ENCODE peak calls at places on chromosomes 7 and 10, in five cellular contexts. D, H, M, C and L are unnamed samples.

GRCh38 chr7:128961030-128961659 is 23.4 kb downstream of the IRF5 start:
- DNase-seq in C (no peak), D (no peak), H (no peak), M (no peak), L (no peak)

GRCh38 chr7:138257459-138258193 is 181.4 kb downstream of the AKR1D1 start:
- DNase-seq in D (no peak), M (no peak), C (peak; percentile 60), H (no peak), L (peak; percentile 99)

GRCh38 chr7:39453743-39454355 is 112.4 kb upstream of the YAE1 start:
- DNase-seq in D (no peak), H (no peak), M (peak; percentile 48), C (peak; percentile 69), L (peak; percentile 75)

GRCh38 chr7:41777894-41778596 is 75.2 kb upstream of the INHBA start:
- DNase-seq in M (no peak), H (no peak), D (no peak), C (peak; percentile 32), L (peak; percentile 25)

GRCh38 chr10:89171996-89172395 is 35.1 kb downstream of the CH25H start:
- DNase-seq in D (no peak), H (no peak), C (peak; percentile 16), M (no peak), L (no peak)

GRCh38 chr10:133384071-133384470 is 5.0 kb downstream of the PAOX start:
- DNase-seq in D (no peak), C (no peak), M (no peak), H (no peak), L (no peak)

GRCh38 chr10:98141484-98142073 is 7.1 kb downstream of the R3HCC1L start:
- DNase-seq in H (no peak), D (no peak), M (no peak), C (no peak), L (no peak)

GRCh38 chr10:35011771-35012191 is 78.4 kb downstream of the CUL2 start:
- DNase-seq in M (no peak), H (no peak), D (no peak), C (peak; percentile 44), L (peak; percentile 33)

GRCh38 chr7:46559194-46559576 is 638.1 kb upstream of the IGFBP3 start:
- DNase-seq in H (no peak), C (peak; percentile 82), D (no peak), M (no peak), L (peak; percentile 87)

GRCh38 chr7:803243-803635 is 29.0 kb upstream of the SUN1 start:
- DNase-seq in H (no peak), D (no peak), M (no peak), C (no peak), L (no peak)

GRCh38 chr10:7766241-7766640 is 21.6 kb downstream of the KIN start:
- DNase-seq in H (no peak), D (no peak), M (no peak), C (no peak), L (no peak)

GRCh38 chr10:89651205-89651915 is 6.3 kb upstream of the PANK1 start:
- DNase-seq in D (no peak), H (no peak), C (no peak), M (no peak), L (no peak)

GRCh38 chr10:62681211-62681940 is 123.1 kb upstream of the ADO start:
- DNase-seq in H (no peak), C (no peak), D (no peak), M (no peak), L (no peak)

GRCh38 chr10:93550634-93551033 is 15.8 kb upstream of the FFAR4 start:
- DNase-seq in C (no peak), M (no peak), H (no peak), D (no peak), L (no peak)

GRCh38 chr10:79130846-79131245 is 62.1 kb downstream of the ZMIZ1 start:
- DNase-seq in M (no peak), C (no peak), D (no peak), H (no peak), L (no peak)

GRCh38 chr7:73705551-73705920 is 13.9 kb downstream of the STX1A start:
- DNase-seq in D (no peak), M (no peak), C (no peak), H (no peak), L (no peak)

GRCh38 chr10:75127481-75127880 is 16.0 kb downstream of the SAMD8 start:
- DNase-seq in C (no peak), D (no peak), H (no peak), M (no peak), L (peak; percentile 50)

GRCh38 chr7:75734586-75735047 is 4.1 kb downstream of the HIP1 start:
- DNase-seq in H (no peak), C (no peak), D (no peak), M (no peak), L (no peak)

GRCh38 chr7:142384508-142384922 is 126.7 kb upstream of the PRSS58 start:
- DNase-seq in H (no peak), M (no peak), D (no peak), C (no peak), L (peak; percentile 25)

GRCh38 chr7:143408686-143409551 is at the start of gene EPHA1:
- DNase-seq in D (peak; percentile 70), C (no peak), M (peak; percentile 88), H (no peak), L (no peak)

GRCh38 chr10:104447899-104448298 is 94.3 kb downstream of the CFAP58 start:
- DNase-seq in H (no peak), D (no peak), C (no peak), M (no peak), L (no peak)

GRCh38 chr10:104450490-104450889 is 96.9 kb downstream of the CFAP58 start:
- DNase-seq in H (no peak), D (no peak), C (no peak), M (no peak), L (no peak)

GRCh38 chr10:104450954-104451353 is 97.3 kb downstream of the CFAP58 start:
- DNase-seq in C (peak; percentile 87), D (no peak), H (no peak), M (no peak), L (no peak)

GRCh38 chr10:104447331-104447730 is 93.7 kb downstream of the CFAP58 start:
- DNase-seq in D (no peak), C (peak; percentile 45), M (no peak), H (no peak), L (no peak)

GRCh38 chr10:104449402-104449801 is 95.8 kb downstream of the CFAP58 start:
- DNase-seq in D (no peak), M (no peak), H (no peak), C (peak; percentile 56), L (no peak)
- H3K4me3 ChIP-seq in D (no peak overlapping the region), M (no peak overlapping the region), H (no peak overlapping the region), C (no peak overlapping the region), L (no peak overlapping the region)

GRCh38 chr7:29239638-29240037 is 45.1 kb downstream of the CHN2 start:
- DNase-seq in C (peak; percentile 58), H (no peak), M (no peak), D (no peak), L (no peak)

GRCh38 chr7:29248713-29249382 is 54.3 kb downstream of the CHN2 start:
- DNase-seq in D (peak; percentile 90), M (no peak), H (no peak), C (no peak), L (no peak)

GRCh38 chr7:29247962-29248236 is 53.3 kb downstream of the CHN2 start:
- DNase-seq in D (no peak), H (no peak), C (no peak), M (no peak), L (no peak)

GRCh38 chr7:29247232-29247961 is 52.8 kb downstream of the CHN2 start:
- DNase-seq in H (no peak), M (no peak), C (no peak), D (no peak), L (no peak)

DNA sequence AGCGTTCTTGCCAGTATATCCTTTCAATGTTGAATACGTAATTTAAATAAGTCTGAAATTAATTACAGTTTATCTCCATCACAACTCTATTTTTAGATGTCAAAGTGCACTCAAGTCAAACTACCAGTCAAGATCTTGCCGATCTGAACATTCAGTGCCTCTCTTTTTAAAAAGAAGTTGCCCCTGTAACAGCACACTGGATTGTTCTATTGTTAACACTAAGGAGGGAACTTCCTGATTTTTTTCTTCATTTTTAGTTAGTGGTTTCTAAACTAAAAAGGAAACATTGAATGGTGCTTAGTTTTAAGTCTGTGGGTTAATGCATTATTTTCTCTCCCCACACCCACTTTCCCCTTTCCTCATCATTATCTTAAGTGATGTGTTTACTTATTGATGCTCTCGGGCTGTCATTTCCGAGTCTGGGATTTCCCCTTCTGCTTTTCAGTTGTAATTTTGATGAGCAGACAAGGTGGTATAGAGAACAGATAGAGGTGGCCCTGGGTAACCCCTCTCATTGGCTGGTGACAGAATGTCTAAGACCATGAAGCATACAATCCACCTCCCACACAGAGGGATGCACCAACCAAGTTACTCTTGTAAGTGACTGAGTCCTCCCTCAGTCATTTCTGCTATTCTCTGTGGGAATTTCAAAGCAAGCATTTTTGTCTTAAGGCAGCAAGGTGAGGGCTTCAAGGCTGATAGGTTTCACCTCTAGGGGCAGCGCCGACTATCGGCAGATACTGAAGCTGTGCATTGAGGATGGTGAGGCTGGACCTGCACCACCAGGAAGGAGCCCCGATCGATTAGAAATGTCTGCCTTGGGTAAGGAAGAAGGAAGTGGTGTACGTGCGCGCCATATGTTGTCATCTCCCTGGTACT is 49.4 kb downstream of the CHN2 start:
- DNase-seq in C (no peak), H (no peak), D (no peak), M (peak; percentile 29), L (no peak)
- TF ChIP-seq CTCF in C (no peak), H (no peak), D (no peak), M (peak; percentile 59), L (no peak)

DNA sequence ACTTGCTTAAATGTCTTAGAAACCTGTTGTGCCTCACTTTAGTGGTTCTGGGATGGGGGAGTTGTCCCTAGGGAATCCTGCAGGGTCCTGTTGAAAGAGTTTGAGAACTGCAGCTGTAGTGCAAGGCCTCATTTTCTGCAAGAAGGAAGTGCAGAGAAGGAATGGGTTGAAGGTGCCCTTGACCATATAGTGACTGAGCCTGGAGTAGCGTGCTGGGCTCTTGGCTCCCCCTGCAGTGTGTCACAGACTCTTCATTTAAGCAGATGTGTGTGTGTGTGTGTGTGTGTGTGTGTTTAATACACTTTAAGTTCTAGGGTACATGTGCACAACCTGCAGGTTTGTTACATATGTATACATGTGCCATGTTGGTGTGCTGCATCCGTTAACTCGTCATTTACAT is 92.2 kb downstream of the GRK5 start:
- DNase-seq in C (peak; percentile 40), D (no peak), M (no peak), H (no peak), L (peak; percentile 17)
- H3K4me3 ChIP-seq in C (no peak overlapping the region), D (no peak overlapping the region), M (no peak overlapping the region), H (no peak overlapping the region), L (no peak overlapping the region)

DNA sequence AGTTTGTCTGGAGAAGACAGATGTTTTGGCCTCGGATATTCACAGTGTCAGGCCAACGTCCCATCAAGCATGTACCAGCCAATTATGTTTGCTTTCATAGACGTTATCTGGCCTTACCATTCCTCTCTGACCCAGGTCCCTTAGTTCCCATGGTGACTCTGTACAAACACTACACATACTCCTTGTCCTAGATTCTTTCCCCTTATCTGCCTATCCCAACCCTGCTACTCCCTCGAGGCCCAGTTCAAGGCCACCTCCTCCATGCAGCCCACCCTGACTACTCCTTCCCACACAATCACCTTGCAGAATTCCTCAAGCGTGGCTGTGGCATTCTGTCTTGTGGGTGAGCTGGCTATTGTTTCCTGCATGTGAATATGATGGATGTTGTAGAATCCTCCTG is 155.2 kb downstream of the PRKAG2 start:
- DNase-seq in C (no peak), M (no peak), D (no peak), H (no peak), L (no peak)
- TF ChIP-seq CTCF in C (no peak), M (no peak), D (no peak), H (no peak), L (no peak)

GRCh38 chr10:47165711-47166404 is 134.1 kb upstream of the GDF10 start:
- DNase-seq in H (peak; percentile 68), C (peak; percentile 98), D (peak; percentile 73), M (no peak), L (peak; percentile 92)
- H3K4me3 ChIP-seq in H (no peak overlapping the region), C (peak overlapping the region; percentile 28), D (no peak overlapping the region), M (no peak overlapping the region), L (peak overlapping the region; percentile 0)

GRCh38 chr7:6008668-6009611 is at the start of the genes AIMP2 and PMS2:
- DNase-seq in M (peak; percentile 98), D (peak; percentile 98), C (peak; percentile 99), H (peak; percentile 99), L (peak; percentile 99)
- TF ChIP-seq CTCF in M (no peak), D (no peak), C (no peak), H (no peak), L (no peak)